ENCODE peak calls at places on chromosomes 4 and X, in five cellular contexts. B is NCI-H1417 treated with DMSO at 0.1 percent for 48 hours, V is GM23248, R is Kasumi-1, I is NCI-H1930. Y is an unnamed sample.

GRCh38 chrX:24117288-24117687 is 32.2 kb upstream of the ZFX start:
- DNase-seq in B (no peak), V (peak), R (no peak), I (no peak), Y (peak)

GRCh38 chr4:1899149-1900086 is 28.2 kb downstream of the NSD2 start:
- DNase-seq in B (no peak), V (peak), R (peak), I (peak), Y (peak)

GRCh38 chrX:75301060-75301459 is 27.2 kb downstream of the UPRT start:
- DNase-seq in B (no peak), V (peak), R (no peak), I (no peak), Y (peak)

GRCh38 chr4:150385606-150386005 is 196.3 kb upstream of the MAB21L2 start:
- DNase-seq in B (no peak), V (peak), R (no peak), I (no peak), Y (peak)

GRCh38 chr4:7630559-7631287 is 196.0 kb upstream of the PSAPL1 start:
- DNase-seq in B (no peak), V (peak), R (no peak), I (no peak), Y (peak)

GRCh38 chrX:154735695-154736393 is 15.0 kb downstream of the GAB3 start:
- DNase-seq in B (no peak), V (peak), R (no peak), I (no peak), Y (peak)

GRCh38 chr4:180828455-180829018 is 1414.7 kb upstream of the TENM3 start:
- DNase-seq in B (peak), V (peak), R (peak), I (no peak), Y (peak)

GRCh38 chr4:37924946-37925345 is 34.1 kb downstream of the TBC1D1 start:
- DNase-seq in B (no peak), V (no peak), R (no peak), I (no peak), Y (no peak)

GRCh38 chr4:18439306-18439705 is 417.8 kb upstream of the LCORL start:
- DNase-seq in B (no peak), V (no peak), R (no peak), I (no peak), Y (no peak)

GRCh38 chr4:58192217-58192616 is 1082.0 kb upstream of the IGFBP7 start:
- DNase-seq in B (no peak), V (no peak), R (no peak), I (no peak), Y (no peak)

GRCh38 chr4:92483341-92483740 is 179.6 kb downstream of the GRID2 start:
- DNase-seq in B (no peak), V (no peak), R (no peak), I (no peak), Y (no peak)

GRCh38 chr4:152098365-152099060 is 337.7 kb upstream of the GATB start:
- DNase-seq in B (no peak), V (no peak), R (no peak), I (no peak), Y (no peak)

GRCh38 chrX:69020316-69020715 is 144.9 kb downstream of the PJA1 start:
- DNase-seq in B (no peak), V (no peak), R (no peak), I (no peak), Y (no peak)

GRCh38 chr4:73870778-73871177 is 1.6 kb downstream of the CXCL1 start:
- DNase-seq in B (no peak), V (no peak), R (no peak), I (no peak), Y (no peak)

GRCh38 chr4:865121-865465 is 39.2 kb upstream of the CPLX1 start:
- DNase-seq in B (no peak), V (no peak), R (no peak), I (no peak), Y (no peak)

GRCh38 chr4:40550900-40551546 is 78.6 kb downstream of the RBM47 start:
- DNase-seq in B (no peak), V (peak), R (peak), I (no peak), Y (peak)

GRCh38 chrX:149512225-149512885 is 7.2 kb upstream of the IDS start:
- DNase-seq in B (no peak), V (peak), R (peak), I (no peak), Y (peak)

GRCh38 chrX:9341305-9342201 is 123.3 kb upstream of the TBL1X start:
- DNase-seq in B (peak), V (peak), R (peak), I (no peak), Y (peak)

GRCh38 chrX:134377537-134377936 is 82.4 kb upstream of the HPRT1 start:
- DNase-seq in B (no peak), V (peak), R (peak), I (no peak), Y (peak)

GRCh38 chrX:72201836-72202536 is 20.4 kb downstream of the PIN4 start:
- DNase-seq in B (no peak), V (peak), R (no peak), I (no peak), Y (peak)

GRCh38 chr4:40629401-40630334 is at the start of gene RBM47:
- DNase-seq in B (no peak), V (peak), R (peak), I (no peak), Y (peak)

GRCh38 chr4:3671571-3672464 is 94.4 kb upstream of the ADRA2C start:
- DNase-seq in B (no peak), V (no peak), R (no peak), I (no peak), Y (peak)